ENCODE peak calls at places on chromosomes 12 and 14, in five cellular contexts. One of them, this sample, is unnamed.

GRCh38 chr12:87383705-87384104 is 645.5 kb downstream of the C12orf50 start:
- DNase-seq in breast epithelium: no peak
- DNase-seq in GM10248: no peak
- DNase-seq in tibial nerve: no peak
- DNase-seq in omental fat pad: no peak
- DNase-seq in this sample: no peak

GRCh38 chr12:47414511-47414910 is 291.3 kb downstream of the RPAP3 start:
- DNase-seq in breast epithelium: no peak
- DNase-seq in GM10248: peak
- DNase-seq in tibial nerve: no peak
- DNase-seq in omental fat pad: no peak
- DNase-seq in this sample: no peak

GRCh38 chr12:131985145-131985875 is 35.6 kb downstream of the EP400 start:
- DNase-seq in breast epithelium: no peak
- DNase-seq in GM10248: no peak
- DNase-seq in tibial nerve: no peak
- DNase-seq in omental fat pad: no peak
- DNase-seq in this sample: no peak

GRCh38 chr14:62126885-62127478 is 364.8 kb downstream of the SNAPC1 start:
- DNase-seq in breast epithelium: no peak
- DNase-seq in GM10248: peak
- DNase-seq in tibial nerve: peak
- DNase-seq in omental fat pad: no peak
- DNase-seq in this sample: peak

GRCh38 chr12:132597333-132598283 is 12.8 kb downstream of the LRCOL1 start:
- DNase-seq in breast epithelium: no peak
- DNase-seq in GM10248: no peak
- DNase-seq in tibial nerve: no peak
- DNase-seq in omental fat pad: no peak
- DNase-seq in this sample: no peak

GRCh38 chr14:96410119-96410518 is 18.2 kb downstream of the AK7 start:
- DNase-seq in breast epithelium: no peak
- DNase-seq in GM10248: no peak
- DNase-seq in tibial nerve: no peak
- DNase-seq in omental fat pad: no peak
- DNase-seq in this sample: no peak

GRCh38 chr12:96233941-96234461 is 39.8 kb downstream of the ELK3 start:
- DNase-seq in breast epithelium: peak
- DNase-seq in GM10248: no peak
- DNase-seq in tibial nerve: peak
- DNase-seq in omental fat pad: peak
- DNase-seq in this sample: no peak

GRCh38 chr14:78314484-78314883 is 144.3 kb downstream of the NRXN3 start:
- DNase-seq in breast epithelium: no peak
- DNase-seq in GM10248: no peak
- DNase-seq in tibial nerve: no peak
- DNase-seq in omental fat pad: no peak
- DNase-seq in this sample: no peak

GRCh38 chr12:89451876-89452275 is 72.7 kb downstream of the GALNT4 start:
- DNase-seq in breast epithelium: peak
- DNase-seq in GM10248: no peak
- DNase-seq in tibial nerve: no peak
- DNase-seq in omental fat pad: no peak
- DNase-seq in this sample: no peak

GRCh38 chr12:72832024-72832423 is 559.9 kb downstream of the TRHDE start:
- DNase-seq in breast epithelium: no peak
- DNase-seq in GM10248: no peak
- DNase-seq in tibial nerve: peak
- DNase-seq in omental fat pad: no peak
- DNase-seq in this sample: no peak

GRCh38 chr12:110104188-110104969 is 19.8 kb upstream of the IFT81 start:
- DNase-seq in breast epithelium: no peak
- DNase-seq in GM10248: no peak
- DNase-seq in tibial nerve: no peak
- DNase-seq in omental fat pad: no peak
- DNase-seq in this sample: no peak

GRCh38 chr12:62006076-62006732 is 254.0 kb upstream of the USP15 start:
- DNase-seq in breast epithelium: no peak
- DNase-seq in GM10248: peak
- DNase-seq in tibial nerve: peak
- DNase-seq in omental fat pad: no peak
- DNase-seq in this sample: peak

GRCh38 chr14:59342516-59343484 is 122.4 kb downstream of the GPR135 start:
- DNase-seq in breast epithelium: no peak
- DNase-seq in GM10248: no peak
- DNase-seq in tibial nerve: no peak
- DNase-seq in omental fat pad: no peak
- DNase-seq in this sample: no peak

GRCh38 chr14:21092147-21093011 is 6.1 kb downstream of the ZNF219 start:
- DNase-seq in breast epithelium: peak
- DNase-seq in GM10248: peak
- DNase-seq in tibial nerve: peak
- DNase-seq in omental fat pad: peak
- DNase-seq in this sample: peak

GRCh38 chr12:127381043-127381668 is 885.8 kb upstream of the TMEM132C start:
- DNase-seq in breast epithelium: no peak
- DNase-seq in GM10248: peak
- DNase-seq in tibial nerve: no peak
- DNase-seq in omental fat pad: peak
- DNase-seq in this sample: peak

GRCh38 chr12:59651230-59651920 is 55.5 kb downstream of the SLC16A7 start:
- DNase-seq in breast epithelium: no peak
- DNase-seq in GM10248: no peak
- DNase-seq in tibial nerve: no peak
- DNase-seq in omental fat pad: no peak
- DNase-seq in this sample: no peak

GRCh38 chr12:34292736-34293625 is 270.7 kb downstream of the ALG10 start:
- DNase-seq in breast epithelium: no peak
- DNase-seq in GM10248: no peak
- DNase-seq in tibial nerve: no peak
- DNase-seq in omental fat pad: no peak
- DNase-seq in this sample: no peak

GRCh38 chr12:117421068-117421771 is 59.8 kb upstream of the NOS1 start:
- DNase-seq in breast epithelium: no peak
- DNase-seq in GM10248: no peak
- DNase-seq in tibial nerve: no peak
- DNase-seq in omental fat pad: no peak
- DNase-seq in this sample: no peak

GRCh38 chr14:79967001-79967400 is 244.3 kb downstream of the DIO2 start:
- DNase-seq in breast epithelium: no peak
- DNase-seq in GM10248: no peak
- DNase-seq in tibial nerve: no peak
- DNase-seq in omental fat pad: no peak
- DNase-seq in this sample: no peak

GRCh38 chr12:6691473-6691872 is 2.3 kb upstream of the ZNF384 start:
- DNase-seq in breast epithelium: no peak
- DNase-seq in GM10248: no peak
- DNase-seq in tibial nerve: no peak
- DNase-seq in omental fat pad: no peak
- DNase-seq in this sample: no peak

GRCh38 chr12:117875652-117876491 is 92.9 kb downstream of the KSR2 start:
- DNase-seq in breast epithelium: no peak
- DNase-seq in GM10248: peak
- DNase-seq in tibial nerve: no peak
- DNase-seq in omental fat pad: no peak
- DNase-seq in this sample: peak

GRCh38 chr12:15928870-15929571 is 17.9 kb downstream of the DERA start:
- DNase-seq in breast epithelium: no peak
- DNase-seq in GM10248: no peak
- DNase-seq in tibial nerve: no peak
- DNase-seq in omental fat pad: no peak
- DNase-seq in this sample: no peak

GRCh38 chr12:15933751-15934150 is 22.6 kb downstream of the DERA start:
- DNase-seq in breast epithelium: no peak
- DNase-seq in GM10248: no peak
- DNase-seq in tibial nerve: no peak
- DNase-seq in omental fat pad: no peak
- DNase-seq in this sample: no peak

GRCh38 chr12:15928345-15928744 is 17.2 kb downstream of the DERA start:
- DNase-seq in breast epithelium: no peak
- DNase-seq in GM10248: no peak
- DNase-seq in tibial nerve: no peak
- DNase-seq in omental fat pad: no peak
- DNase-seq in this sample: no peak

GRCh38 chr12:15932975-15933374 is 21.8 kb downstream of the DERA start:
- DNase-seq in breast epithelium: no peak
- DNase-seq in GM10248: no peak
- DNase-seq in tibial nerve: no peak
- DNase-seq in omental fat pad: no peak
- DNase-seq in this sample: no peak

GRCh38 chr12:15931590-15932053 is 20.5 kb downstream of the DERA start:
- DNase-seq in breast epithelium: no peak
- DNase-seq in GM10248: no peak
- DNase-seq in tibial nerve: no peak
- DNase-seq in omental fat pad: no peak
- DNase-seq in this sample: no peak
- TF ChIP-seq CTCF in breast epithelium: no peak
- TF ChIP-seq CTCF in GM10248: peak
- TF ChIP-seq CTCF in tibial nerve: no peak
- TF ChIP-seq CTCF in omental fat pad: no peak
- TF ChIP-seq CTCF in this sample: peak

GRCh38 chr12:15001733-15002471 is 29.1 kb downstream of the PDE6H start:
- DNase-seq in breast epithelium: peak
- DNase-seq in GM10248: no peak
- DNase-seq in tibial nerve: no peak
- DNase-seq in omental fat pad: no peak
- DNase-seq in this sample: no peak
- TF ChIP-seq CTCF in breast epithelium: no peak
- TF ChIP-seq CTCF in GM10248: no peak
- TF ChIP-seq CTCF in tibial nerve: no peak
- TF ChIP-seq CTCF in omental fat pad: no peak
- TF ChIP-seq CTCF in this sample: no peak

GRCh38 chr14:58129208-58129607 is 22.8 kb downstream of the ARMH4 start:
- DNase-seq in breast epithelium: no peak
- DNase-seq in GM10248: no peak
- DNase-seq in tibial nerve: no peak
- DNase-seq in omental fat pad: no peak
- DNase-seq in this sample: no peak
- TF ChIP-seq CTCF in breast epithelium: no peak
- TF ChIP-seq CTCF in GM10248: no peak
- TF ChIP-seq CTCF in tibial nerve: no peak
- TF ChIP-seq CTCF in omental fat pad: no peak
- TF ChIP-seq CTCF in this sample: no peak

GRCh38 chr14:92785601-92786426 is 8.3 kb upstream of the GOLGA5 start:
- DNase-seq in breast epithelium: no peak
- DNase-seq in GM10248: no peak
- DNase-seq in tibial nerve: no peak
- DNase-seq in omental fat pad: no peak
- DNase-seq in this sample: no peak
- TF ChIP-seq CTCF in breast epithelium: no peak
- TF ChIP-seq CTCF in GM10248: no peak
- TF ChIP-seq CTCF in tibial nerve: no peak
- TF ChIP-seq CTCF in omental fat pad: no peak
- TF ChIP-seq CTCF in this sample: no peak

GRCh38 chr12:15216036-15216889 is 5.0 kb downstream of the RERG start:
- DNase-seq in breast epithelium: no peak
- DNase-seq in GM10248: no peak
- DNase-seq in tibial nerve: no peak
- DNase-seq in omental fat pad: no peak
- DNase-seq in this sample: no peak
- TF ChIP-seq CTCF in breast epithelium: no peak
- TF ChIP-seq CTCF in GM10248: no peak
- TF ChIP-seq CTCF in tibial nerve: no peak
- TF ChIP-seq CTCF in omental fat pad: no peak
- TF ChIP-seq CTCF in this sample: no peak

GRCh38 chr12:121004253-121004815 is 12.0 kb downstream of the C12orf43 start:
- DNase-seq in breast epithelium: no peak
- DNase-seq in GM10248: no peak
- DNase-seq in tibial nerve: no peak
- DNase-seq in omental fat pad: no peak
- DNase-seq in this sample: no peak

GRCh38 chr12:121008347-121009098 is 7.8 kb downstream of the C12orf43 start:
- DNase-seq in breast epithelium: no peak
- DNase-seq in GM10248: no peak
- DNase-seq in tibial nerve: no peak
- DNase-seq in omental fat pad: no peak
- DNase-seq in this sample: no peak

GRCh38 chr12:121003650-121004049 is 12.6 kb downstream of the C12orf43 start:
- DNase-seq in breast epithelium: no peak
- DNase-seq in GM10248: no peak
- DNase-seq in tibial nerve: no peak
- DNase-seq in omental fat pad: no peak
- DNase-seq in this sample: no peak

GRCh38 chr12:121001841-121002483 is 14.3 kb downstream of the C12orf43 start:
- DNase-seq in breast epithelium: no peak
- DNase-seq in GM10248: no peak
- DNase-seq in tibial nerve: no peak
- DNase-seq in omental fat pad: no peak
- DNase-seq in this sample: no peak

DNA sequence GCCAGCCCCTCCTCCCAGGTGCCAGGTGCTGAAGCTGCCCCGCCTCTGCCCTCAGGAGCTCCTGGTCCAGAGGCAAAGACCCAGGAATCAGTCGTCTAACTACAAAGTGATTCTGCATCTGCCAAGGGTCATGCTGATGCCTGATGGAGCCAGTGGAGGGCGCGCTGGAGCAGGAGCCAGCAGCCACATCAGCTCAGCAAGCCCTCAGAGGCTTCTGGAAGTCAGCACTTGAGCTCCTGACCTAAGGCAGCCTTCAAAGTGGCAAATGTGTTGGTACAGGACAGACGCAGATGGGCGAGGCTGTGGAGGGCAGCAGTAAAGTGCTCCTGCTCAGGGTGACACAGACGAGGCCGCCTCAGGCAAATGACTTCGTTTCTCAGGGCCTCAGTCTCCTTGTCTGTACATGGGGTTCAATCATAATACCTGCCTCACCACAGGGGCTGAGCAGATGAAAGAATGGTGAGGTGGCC is 10.9 kb downstream of the C12orf43 start:
- DNase-seq in breast epithelium: no peak
- DNase-seq in GM10248: peak
- DNase-seq in tibial nerve: no peak
- DNase-seq in omental fat pad: no peak
- DNase-seq in this sample: peak
- TF ChIP-seq CTCF in breast epithelium: no peak
- TF ChIP-seq CTCF in GM10248: peak
- TF ChIP-seq CTCF in tibial nerve: no peak
- TF ChIP-seq CTCF in omental fat pad: no peak
- TF ChIP-seq CTCF in this sample: peak

GRCh38 chr12:124238886-124239285 is 56.0 kb upstream of the RFLNA start:
- DNase-seq in breast epithelium: no peak
- DNase-seq in GM10248: no peak
- DNase-seq in tibial nerve: no peak
- DNase-seq in omental fat pad: no peak
- DNase-seq in this sample: no peak

GRCh38 chr12:124240493-124240892 is 54.4 kb upstream of the RFLNA start:
- DNase-seq in breast epithelium: no peak
- DNase-seq in GM10248: no peak
- DNase-seq in tibial nerve: no peak
- DNase-seq in omental fat pad: no peak
- DNase-seq in this sample: no peak

GRCh38 chr12:124243936-124244335 is 51.0 kb upstream of the RFLNA start:
- DNase-seq in breast epithelium: no peak
- DNase-seq in GM10248: no peak
- DNase-seq in tibial nerve: no peak
- DNase-seq in omental fat pad: no peak
- DNase-seq in this sample: no peak

GRCh38 chr12:124242529-124243065 is 52.3 kb upstream of the RFLNA start:
- DNase-seq in breast epithelium: no peak
- DNase-seq in GM10248: no peak
- DNase-seq in tibial nerve: no peak
- DNase-seq in omental fat pad: no peak
- DNase-seq in this sample: no peak

GRCh38 chr12:124241776-124242528 is 52.9 kb upstream of the RFLNA start:
- DNase-seq in breast epithelium: no peak
- DNase-seq in GM10248: no peak
- DNase-seq in tibial nerve: no peak
- DNase-seq in omental fat pad: no peak
- DNase-seq in this sample: no peak
- TF ChIP-seq CTCF in breast epithelium: no peak
- TF ChIP-seq CTCF in GM10248: no peak
- TF ChIP-seq CTCF in tibial nerve: no peak
- TF ChIP-seq CTCF in omental fat pad: no peak
- TF ChIP-seq CTCF in this sample: no peak

This sample was measured in GM13977.